ENCODE peak calls at places on chromosome 1, in six cellular contexts. J is EH; M is keratinocyte; X is H7; K is activated CD4-positive, CD25-positive, alpha-beta regulatory T cell; P is upper lobe of right lung. N is an unnamed sample.

GRCh38 chr1:244841274-244841927 is 5.9 kb downstream of the COX20 start:
- DNase-seq in J (no peak), M (no peak), X (no peak), K (no peak), P (no peak), N (no peak)

GRCh38 chr1:87796521-87796920 is 467.8 kb downstream of the LMO4 start:
- DNase-seq in J (no peak), M (no peak), X (no peak), K (no peak), P (no peak), N (no peak)

GRCh38 chr1:29497395-29498125 is 261.2 kb downstream of the PTPRU start:
- DNase-seq in J (no peak), M (no peak), X (no peak), K (no peak), P (no peak), N (no peak)

GRCh38 chr1:221154932-221155331 is 275.7 kb downstream of the HLX start:
- DNase-seq in J (no peak), M (no peak), X (no peak), K (no peak), P (no peak), N (no peak)

GRCh38 chr1:13951793-13952751 is 252.1 kb downstream of the PRDM2 start:
- DNase-seq in J (no peak), M (no peak), X (no peak), K (no peak), P (no peak), N (no peak)

GRCh38 chr1:186892936-186893335 is 64.2 kb downstream of the PLA2G4A start:
- DNase-seq in J (no peak), M (no peak), X (no peak), K (no peak), P (no peak), N (no peak)

GRCh38 chr1:198873696-198874230 is 234.9 kb downstream of the PTPRC start:
- DNase-seq in J (no peak), M (no peak), X (no peak), K (no peak), P (no peak), N (no peak)

GRCh38 chr1:1034438-1034759 is 14.5 kb downstream of the AGRN start:
- DNase-seq in J (no peak), M (no peak), X (peak), K (no peak), P (no peak), N (no peak)

GRCh38 chr1:1429671-1430073 is 5.8 kb upstream of the VWA1 start:
- DNase-seq in J (peak), M (no peak), X (peak), K (no peak), P (no peak), N (no peak)

GRCh38 chr1:84407524-84408318 is 9.4 kb downstream of the DNASE2B start:
- DNase-seq in J (no peak), M (no peak), X (no peak), K (no peak), P (no peak), N (no peak)

GRCh38 chr1:75023005-75023404 is 111.2 kb upstream of the LHX8 start:
- DNase-seq in J (no peak), M (no peak), X (no peak), K (no peak), P (no peak), N (no peak)

GRCh38 chr1:87926131-87926828 is 597.6 kb downstream of the LMO4 start:
- DNase-seq in J (no peak), M (no peak), X (no peak), K (no peak), P (no peak), N (no peak)